ENCODE peak calls at places on chromosome 19, in nine cellular contexts. One of them, this sample, is unnamed.

GRCh38 chr19:33391631-33392249 is 18.2 kb downstream of the CEBPG start:
- DNase-seq in tibial artery: peak
- DNase-seq in lung: no peak
- DNase-seq in AG04450: no peak
- DNase-seq in ovary: peak
- DNase-seq in spleen: no peak
- DNase-seq in dorsolateral prefrontal cortex: no peak
- DNase-seq in thoracic aorta: no peak
- DNase-seq in adrenal gland: no peak
- DNase-seq in this sample: no peak

GRCh38 chr19:46030861-46031550 is 8.2 kb upstream of the PGLYRP1 start:
- DNase-seq in tibial artery: no peak
- DNase-seq in lung: no peak
- DNase-seq in AG04450: no peak
- DNase-seq in ovary: no peak
- DNase-seq in spleen: no peak
- DNase-seq in dorsolateral prefrontal cortex: no peak
- DNase-seq in thoracic aorta: no peak
- DNase-seq in adrenal gland: no peak
- DNase-seq in this sample: no peak

GRCh38 chr19:34867631-34868030 is 59.1 kb upstream of the ZNF30 start:
- DNase-seq in tibial artery: no peak
- DNase-seq in lung: no peak
- DNase-seq in AG04450: no peak
- DNase-seq in ovary: no peak
- DNase-seq in spleen: no peak
- DNase-seq in dorsolateral prefrontal cortex: no peak
- DNase-seq in thoracic aorta: no peak
- DNase-seq in adrenal gland: no peak
- DNase-seq in this sample: no peak

GRCh38 chr19:6020166-6020967 is 42.4 kb upstream of the RANBP3 start:
- DNase-seq in tibial artery: no peak
- DNase-seq in lung: no peak
- DNase-seq in AG04450: no peak
- DNase-seq in ovary: no peak
- DNase-seq in spleen: peak
- DNase-seq in dorsolateral prefrontal cortex: peak
- DNase-seq in thoracic aorta: no peak
- DNase-seq in adrenal gland: no peak
- DNase-seq in this sample: no peak

GRCh38 chr19:11767633-11768133 is 883 bp downstream of the ZNF441 start:
- DNase-seq in tibial artery: peak
- DNase-seq in lung: peak
- DNase-seq in AG04450: no peak
- DNase-seq in ovary: peak
- DNase-seq in spleen: peak
- DNase-seq in dorsolateral prefrontal cortex: peak
- DNase-seq in thoracic aorta: no peak
- DNase-seq in adrenal gland: peak
- DNase-seq in this sample: peak

GRCh38 chr19:56930647-56931592 is 90.4 kb upstream of the PEG3 start:
- DNase-seq in tibial artery: no peak
- DNase-seq in lung: no peak
- DNase-seq in AG04450: no peak
- DNase-seq in ovary: no peak
- DNase-seq in spleen: no peak
- DNase-seq in dorsolateral prefrontal cortex: no peak
- DNase-seq in thoracic aorta: no peak
- DNase-seq in adrenal gland: no peak
- DNase-seq in this sample: no peak

GRCh38 chr19:29528350-29528945 is 2.7 kb downstream of the VSTM2B start:
- DNase-seq in tibial artery: peak
- DNase-seq in lung: no peak
- DNase-seq in AG04450: peak
- DNase-seq in ovary: peak
- DNase-seq in spleen: peak
- DNase-seq in dorsolateral prefrontal cortex: peak
- DNase-seq in thoracic aorta: no peak
- DNase-seq in adrenal gland: peak
- DNase-seq in this sample: peak

GRCh38 chr19:35320285-35320706 is 8.7 kb upstream of the CD22 start:
- DNase-seq in tibial artery: no peak
- DNase-seq in lung: no peak
- DNase-seq in AG04450: no peak
- DNase-seq in ovary: no peak
- DNase-seq in spleen: no peak
- DNase-seq in dorsolateral prefrontal cortex: no peak
- DNase-seq in thoracic aorta: no peak
- DNase-seq in adrenal gland: peak
- DNase-seq in this sample: no peak

GRCh38 chr19:41745761-41746160 is 9.6 kb upstream of the CEACAM6 start:
- DNase-seq in tibial artery: no peak
- DNase-seq in lung: no peak
- DNase-seq in AG04450: no peak
- DNase-seq in ovary: no peak
- DNase-seq in spleen: no peak
- DNase-seq in dorsolateral prefrontal cortex: no peak
- DNase-seq in thoracic aorta: no peak
- DNase-seq in adrenal gland: no peak
- DNase-seq in this sample: no peak

GRCh38 chr19:913080-913748 is at the start of gene R3HDM4:
- DNase-seq in tibial artery: peak
- DNase-seq in lung: peak
- DNase-seq in AG04450: no peak
- DNase-seq in ovary: peak
- DNase-seq in spleen: peak
- DNase-seq in dorsolateral prefrontal cortex: peak
- DNase-seq in thoracic aorta: no peak
- DNase-seq in adrenal gland: peak
- DNase-seq in this sample: peak

GRCh38 chr19:309206-309565 is 18.0 kb upstream of the PLPP2 start:
- DNase-seq in tibial artery: no peak
- DNase-seq in lung: no peak
- DNase-seq in AG04450: no peak
- DNase-seq in ovary: no peak
- DNase-seq in spleen: peak
- DNase-seq in dorsolateral prefrontal cortex: no peak
- DNase-seq in thoracic aorta: no peak
- DNase-seq in adrenal gland: no peak
- DNase-seq in this sample: no peak

GRCh38 chr19:7366701-7367420 is 18.1 kb downstream of the ARHGEF18 start:
- DNase-seq in tibial artery: no peak
- DNase-seq in lung: no peak
- DNase-seq in AG04450: no peak
- DNase-seq in ovary: no peak
- DNase-seq in spleen: no peak
- DNase-seq in dorsolateral prefrontal cortex: no peak
- DNase-seq in thoracic aorta: no peak
- DNase-seq in adrenal gland: no peak
- DNase-seq in this sample: peak

GRCh38 chr19:29269641-29270040 is 56.7 kb upstream of the UQCRFS1 start:
- DNase-seq in tibial artery: no peak
- DNase-seq in lung: no peak
- DNase-seq in AG04450: no peak
- DNase-seq in ovary: no peak
- DNase-seq in spleen: peak
- DNase-seq in dorsolateral prefrontal cortex: no peak
- DNase-seq in thoracic aorta: no peak
- DNase-seq in adrenal gland: no peak
- DNase-seq in this sample: no peak

GRCh38 chr19:633786-634639 is 676 bp upstream of the POLRMT start:
- DNase-seq in tibial artery: no peak
- DNase-seq in lung: no peak
- DNase-seq in AG04450: no peak
- DNase-seq in ovary: no peak
- DNase-seq in spleen: no peak
- DNase-seq in dorsolateral prefrontal cortex: no peak
- DNase-seq in thoracic aorta: no peak
- DNase-seq in adrenal gland: no peak
- DNase-seq in this sample: no peak

GRCh38 chr19:1789282-1790020 is 22.6 kb downstream of the ATP8B3 start:
- DNase-seq in tibial artery: no peak
- DNase-seq in lung: no peak
- DNase-seq in AG04450: no peak
- DNase-seq in ovary: no peak
- DNase-seq in spleen: no peak
- DNase-seq in dorsolateral prefrontal cortex: no peak
- DNase-seq in thoracic aorta: no peak
- DNase-seq in adrenal gland: no peak
- DNase-seq in this sample: no peak

GRCh38 chr19:9875796-9876195 is 40.7 kb downstream of the PIN1 start:
- DNase-seq in tibial artery: no peak
- DNase-seq in lung: no peak
- DNase-seq in AG04450: no peak
- DNase-seq in ovary: no peak
- DNase-seq in spleen: no peak
- DNase-seq in dorsolateral prefrontal cortex: no peak
- DNase-seq in thoracic aorta: no peak
- DNase-seq in adrenal gland: no peak
- DNase-seq in this sample: no peak

GRCh38 chr19:33296473-33297060 is 5.8 kb downstream of the CEBPA start:
- DNase-seq in tibial artery: peak
- DNase-seq in lung: no peak
- DNase-seq in AG04450: no peak
- DNase-seq in ovary: no peak
- DNase-seq in spleen: peak
- DNase-seq in dorsolateral prefrontal cortex: no peak
- DNase-seq in thoracic aorta: no peak
- DNase-seq in adrenal gland: no peak
- DNase-seq in this sample: no peak

GRCh38 chr19:2047449-2048103 is 3.5 kb downstream of the MKNK2 start:
- DNase-seq in tibial artery: peak
- DNase-seq in lung: no peak
- DNase-seq in AG04450: no peak
- DNase-seq in ovary: peak
- DNase-seq in spleen: peak
- DNase-seq in dorsolateral prefrontal cortex: no peak
- DNase-seq in thoracic aorta: no peak
- DNase-seq in adrenal gland: peak
- DNase-seq in this sample: peak

GRCh38 chr19:30547192-30547591 is 175.0 kb downstream of the ZNF536 start:
- DNase-seq in tibial artery: no peak
- DNase-seq in lung: no peak
- DNase-seq in AG04450: no peak
- DNase-seq in ovary: no peak
- DNase-seq in spleen: no peak
- DNase-seq in dorsolateral prefrontal cortex: no peak
- DNase-seq in thoracic aorta: no peak
- DNase-seq in adrenal gland: no peak
- DNase-seq in this sample: no peak

GRCh38 chr19:42474743-42475142 is 32.0 kb upstream of the CXCL17 start:
- DNase-seq in tibial artery: no peak
- DNase-seq in lung: no peak
- DNase-seq in AG04450: no peak
- DNase-seq in ovary: no peak
- DNase-seq in spleen: no peak
- DNase-seq in dorsolateral prefrontal cortex: no peak
- DNase-seq in thoracic aorta: no peak
- DNase-seq in adrenal gland: no peak
- DNase-seq in this sample: no peak

GRCh38 chr19:37007587-37008220 is 70.5 kb upstream of the ZNF420 start:
- DNase-seq in tibial artery: no peak
- DNase-seq in lung: peak
- DNase-seq in AG04450: peak
- DNase-seq in ovary: peak
- DNase-seq in spleen: peak
- DNase-seq in dorsolateral prefrontal cortex: no peak
- DNase-seq in thoracic aorta: no peak
- DNase-seq in adrenal gland: peak
- DNase-seq in this sample: peak

GRCh38 chr19:30602661-30603322 is 230.6 kb downstream of the ZNF536 start:
- DNase-seq in tibial artery: no peak
- DNase-seq in lung: no peak
- DNase-seq in AG04450: no peak
- DNase-seq in ovary: no peak
- DNase-seq in spleen: no peak
- DNase-seq in dorsolateral prefrontal cortex: no peak
- DNase-seq in thoracic aorta: no peak
- DNase-seq in adrenal gland: no peak
- DNase-seq in this sample: no peak

GRCh38 chr19:4495471-4495870 is 22.8 kb downstream of the PLIN4 start:
- DNase-seq in tibial artery: no peak
- DNase-seq in lung: no peak
- DNase-seq in AG04450: no peak
- DNase-seq in ovary: no peak
- DNase-seq in spleen: no peak
- DNase-seq in dorsolateral prefrontal cortex: no peak
- DNase-seq in thoracic aorta: no peak
- DNase-seq in adrenal gland: no peak
- DNase-seq in this sample: no peak
- TF ChIP-seq CTCF in tibial artery: no peak
- TF ChIP-seq CTCF in lung: no peak
- TF ChIP-seq CTCF in AG04450: no peak
- TF ChIP-seq CTCF in ovary: no peak
- TF ChIP-seq CTCF in spleen: no peak
- TF ChIP-seq CTCF in dorsolateral prefrontal cortex: peak
- TF ChIP-seq CTCF in thoracic aorta: no peak
- TF ChIP-seq CTCF in adrenal gland: no peak
- TF ChIP-seq CTCF in this sample: no peak

GRCh38 chr19:52570005-52570861 is at the start of gene ZNF701:
- DNase-seq in tibial artery: peak
- DNase-seq in lung: peak
- DNase-seq in AG04450: peak
- DNase-seq in ovary: peak
- DNase-seq in spleen: peak
- DNase-seq in dorsolateral prefrontal cortex: peak
- DNase-seq in thoracic aorta: peak
- DNase-seq in adrenal gland: peak
- DNase-seq in this sample: peak
- TF ChIP-seq CTCF in tibial artery: peak
- TF ChIP-seq CTCF in lung: no peak
- TF ChIP-seq CTCF in AG04450: peak
- TF ChIP-seq CTCF in ovary: peak
- TF ChIP-seq CTCF in spleen: peak
- TF ChIP-seq CTCF in dorsolateral prefrontal cortex: peak
- TF ChIP-seq CTCF in thoracic aorta: peak
- TF ChIP-seq CTCF in adrenal gland: peak
- TF ChIP-seq CTCF in this sample: peak

DNA sequence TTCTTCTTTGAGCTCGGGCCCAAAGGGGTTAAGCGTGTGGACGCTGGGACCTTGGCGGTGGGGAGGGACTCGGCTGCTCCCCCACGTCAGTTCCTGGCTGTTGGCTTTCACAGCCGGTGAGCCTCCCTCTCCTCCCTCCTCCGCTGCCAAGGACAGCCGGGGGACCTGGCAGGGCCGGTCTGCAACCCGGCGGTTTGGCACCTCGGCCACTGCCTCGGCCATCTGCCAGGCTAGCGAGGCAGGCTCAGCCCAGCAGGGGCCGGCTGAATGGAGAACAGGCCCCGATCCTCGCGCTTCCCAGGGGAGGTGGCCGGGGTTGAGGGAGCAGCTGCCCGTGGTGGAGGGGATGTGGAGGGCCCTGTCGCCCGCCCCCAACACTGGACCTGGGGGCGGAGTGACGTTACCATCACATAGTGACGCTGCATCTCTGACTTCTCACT is 5.0 kb downstream of the TLE5 start:
- DNase-seq in tibial artery: peak
- DNase-seq in lung: peak
- DNase-seq in AG04450: no peak
- DNase-seq in ovary: peak
- DNase-seq in spleen: peak
- DNase-seq in dorsolateral prefrontal cortex: peak
- DNase-seq in thoracic aorta: peak
- DNase-seq in adrenal gland: peak
- DNase-seq in this sample: no peak
- TF ChIP-seq CTCF in tibial artery: peak
- TF ChIP-seq CTCF in lung: no peak
- TF ChIP-seq CTCF in AG04450: no peak
- TF ChIP-seq CTCF in ovary: no peak
- TF ChIP-seq CTCF in spleen: no peak
- TF ChIP-seq CTCF in dorsolateral prefrontal cortex: no peak
- TF ChIP-seq CTCF in thoracic aorta: peak
- TF ChIP-seq CTCF in adrenal gland: peak
- TF ChIP-seq CTCF in this sample: no peak

GRCh38 chr19:18589380-18590272 is 1.0 kb downstream of the REX1BD start:
- DNase-seq in tibial artery: peak
- DNase-seq in lung: peak
- DNase-seq in AG04450: no peak
- DNase-seq in ovary: peak
- DNase-seq in spleen: peak
- DNase-seq in dorsolateral prefrontal cortex: peak
- DNase-seq in thoracic aorta: no peak
- DNase-seq in adrenal gland: peak
- DNase-seq in this sample: peak
- TF ChIP-seq CTCF in tibial artery: peak
- TF ChIP-seq CTCF in lung: no peak
- TF ChIP-seq CTCF in AG04450: peak
- TF ChIP-seq CTCF in ovary: no peak
- TF ChIP-seq CTCF in spleen: no peak
- TF ChIP-seq CTCF in dorsolateral prefrontal cortex: no peak
- TF ChIP-seq CTCF in thoracic aorta: peak
- TF ChIP-seq CTCF in adrenal gland: no peak
- TF ChIP-seq CTCF in this sample: no peak